ENCODE peak calls at places on chromosomes 12 and 14, in seven cellular contexts. R is hepatic stellate cell; M is A549; O is RWPE1; Q is HEK293T; S is NCI-H1694; V is stimulated activated naive B cell treated with anti-CD40 and anti-IgM and Interleukin-4, amounts not matched to agents 10 μg/mL and 1 μg/mL and 100 μg/mL, for 72 hours. A is an unnamed sample.

GRCh38 chr12:71639341-71639760 is 24.3 kb downstream of the ZFC3H1 start:
- DNase-seq in V (no peak), R (no peak), S (no peak), M (peak; percentile 39), O (no peak), Q (no peak), A (peak; percentile 12)

GRCh38 chr14:73170686-73171085 is 34.4 kb downstream of the PSEN1 start:
- DNase-seq in O (no peak), Q (no peak), V (no peak), R (no peak), M (no peak), S (no peak), A (no peak)

GRCh38 chr12:112977641-112978040 is 678 bp upstream of the OAS2 start:
- DNase-seq in V (no peak), M (no peak), R (no peak), Q (no peak), S (no peak), O (no peak), A (no peak)

GRCh38 chr14:99524804-99525698 is 43.8 kb downstream of the CCNK start:
- DNase-seq in R (peak; percentile 72), M (peak; percentile 62), Q (peak; percentile 46), O (peak; percentile 57), S (peak; percentile 14), V (no peak), A (peak; percentile 66)

GRCh38 chr12:1103051-1103450 is 112.0 kb downstream of the ERC1 start:
- DNase-seq in M (no peak), V (no peak), R (no peak), S (no peak), O (no peak), Q (no peak), A (no peak)

GRCh38 chr12:96985515-96986362 is 78.7 kb downstream of the NEDD1 start:
- DNase-seq in R (no peak), S (no peak), M (peak; percentile 8), V (peak; percentile 19), O (peak; percentile 34), Q (peak; percentile 68), A (peak; percentile 48)

GRCh38 chr12:116508145-116509121 is 50.7 kb upstream of the MAP1LC3B2 start:
- DNase-seq in M (peak; percentile 53), V (peak; percentile 13), O (no peak), S (no peak), R (peak; percentile 24), Q (no peak), A (peak; percentile 46)

GRCh38 chr14:68785817-68786490 is 6.9 kb downstream of the ZFP36L1 start:
- DNase-seq in V (no peak), Q (no peak), R (no peak), O (peak; percentile 72), M (peak; percentile 87), S (no peak), A (no peak)

GRCh38 chr12:112126916-112127315 is 1.6 kb downstream of the TRAFD1 start:
- DNase-seq in M (no peak), V (no peak), R (peak; percentile 24), O (no peak), Q (no peak), S (no peak), A (no peak)

A was measured in HuH-7.